ENCODE peak calls at places on chromosomes 4 and X, in six cellular contexts. One of them, this sample, is unnamed.
A peak's percentile ranks its signal among the peaks of the same experiment; 100 is the strongest.

GRCh38 chr4:9866931-9867330 is 85.5 kb downstream of the DRD5 start:
- DNase-seq in H54: no peak
- DNase-seq in esophagus muscularis mucosa: no peak
- DNase-seq in A549: no peak
- DNase-seq in stomach: no peak
- DNase-seq in K562: no peak
- DNase-seq in this sample: no peak

GRCh38 chr4:129326810-129327209 is 230.9 kb downstream of the C4orf33 start:
- DNase-seq in esophagus muscularis mucosa: no peak
- DNase-seq in A549: no peak
- DNase-seq in stomach: no peak
- DNase-seq in K562: no peak
- DNase-seq in H54: no peak
- DNase-seq in this sample: no peak

GRCh38 chr4:3031357-3032064 is 42.8 kb downstream of the HTT-AS start:
- DNase-seq in stomach: peak; percentile 98
- DNase-seq in esophagus muscularis mucosa: no peak
- DNase-seq in H54: no peak
- DNase-seq in K562: no peak
- DNase-seq in A549: no peak
- DNase-seq in this sample: no peak

GRCh38 chr4:168877779-168878491 is 132.1 kb downstream of the CBR4 start:
- DNase-seq in A549: no peak
- DNase-seq in esophagus muscularis mucosa: no peak
- DNase-seq in stomach: no peak
- DNase-seq in H54: no peak
- DNase-seq in K562: no peak
- DNase-seq in this sample: peak; percentile 59

GRCh38 chrX:69109706-69110635 is 55.3 kb downstream of the PJA1 start:
- DNase-seq in A549: peak; percentile 71
- DNase-seq in stomach: no peak
- DNase-seq in esophagus muscularis mucosa: no peak
- DNase-seq in H54: peak; percentile 38
- DNase-seq in K562: peak; percentile 38
- DNase-seq in this sample: no peak

GRCh38 chrX:3549442-3549875 is 164.0 kb downstream of the PRKX start:
- DNase-seq in K562: no peak
- DNase-seq in A549: peak; percentile 9
- DNase-seq in esophagus muscularis mucosa: no peak
- DNase-seq in H54: no peak
- DNase-seq in stomach: no peak
- DNase-seq in this sample: no peak

GRCh38 chrX:2452317-2452784 is 48.4 kb downstream of the DHRSX start:
- DNase-seq in esophagus muscularis mucosa: no peak
- DNase-seq in A549: no peak
- DNase-seq in K562: peak; percentile 27
- DNase-seq in stomach: no peak
- DNase-seq in H54: no peak
- DNase-seq in this sample: no peak

GRCh38 chr4:148101235-148101634 is 341.0 kb downstream of the NR3C2 start:
- DNase-seq in esophagus muscularis mucosa: no peak
- DNase-seq in H54: no peak
- DNase-seq in stomach: no peak
- DNase-seq in K562: no peak
- DNase-seq in A549: no peak
- DNase-seq in this sample: no peak

GRCh38 chrX:135923353-135923752 is 29.8 kb downstream of the SAGE1 start:
- DNase-seq in K562: no peak
- DNase-seq in stomach: no peak
- DNase-seq in H54: no peak
- DNase-seq in A549: peak; percentile 1
- DNase-seq in esophagus muscularis mucosa: no peak
- DNase-seq in this sample: peak; percentile 1

GRCh38 chr4:5884804-5885203 is 8.1 kb downstream of the CRMP1 start:
- DNase-seq in A549: no peak
- DNase-seq in esophagus muscularis mucosa: no peak
- DNase-seq in K562: no peak
- DNase-seq in stomach: no peak
- DNase-seq in H54: no peak
- DNase-seq in this sample: no peak

GRCh38 chr4:40314951-40315350 is 20.2 kb upstream of the CHRNA9 start:
- DNase-seq in A549: no peak
- DNase-seq in H54: no peak
- DNase-seq in K562: no peak
- DNase-seq in stomach: no peak
- DNase-seq in esophagus muscularis mucosa: no peak
- DNase-seq in this sample: no peak

GRCh38 chrX:9486786-9487185 is 21.9 kb downstream of the TBL1X start:
- DNase-seq in esophagus muscularis mucosa: no peak
- DNase-seq in H54: no peak
- DNase-seq in stomach: no peak
- DNase-seq in K562: no peak
- DNase-seq in A549: no peak
- DNase-seq in this sample: no peak

GRCh38 chr4:94430416-94430815 is 21.3 kb upstream of the PDLIM5 start:
- DNase-seq in K562: no peak
- DNase-seq in A549: no peak
- DNase-seq in esophagus muscularis mucosa: no peak
- DNase-seq in stomach: no peak
- DNase-seq in H54: no peak
- DNase-seq in this sample: no peak

GRCh38 chr4:104345598-104346242 is 149.0 kb downstream of the CXXC4 start:
- DNase-seq in A549: no peak
- DNase-seq in stomach: no peak
- DNase-seq in esophagus muscularis mucosa: no peak
- DNase-seq in K562: no peak
- DNase-seq in H54: no peak
- DNase-seq in this sample: no peak
- TF ChIP-seq POLR2A in A549: no peak
- TF ChIP-seq POLR2A in stomach: no peak
- TF ChIP-seq POLR2A in esophagus muscularis mucosa: no peak
- TF ChIP-seq POLR2A in K562: no peak
- TF ChIP-seq POLR2A in H54: no peak
- TF ChIP-seq POLR2A in this sample: no peak

GRCh38 chrX:152086141-152086540 is 52.2 kb downstream of the MAGEA10 start:
- DNase-seq in A549: no peak
- DNase-seq in H54: no peak
- DNase-seq in K562: no peak
- DNase-seq in esophagus muscularis mucosa: no peak
- DNase-seq in stomach: no peak
- DNase-seq in this sample: no peak
- TF ChIP-seq POLR2A in A549: no peak
- TF ChIP-seq POLR2A in H54: no peak
- TF ChIP-seq POLR2A in K562: no peak
- TF ChIP-seq POLR2A in esophagus muscularis mucosa: no peak
- TF ChIP-seq POLR2A in stomach: no peak
- TF ChIP-seq POLR2A in this sample: no peak

DNA sequence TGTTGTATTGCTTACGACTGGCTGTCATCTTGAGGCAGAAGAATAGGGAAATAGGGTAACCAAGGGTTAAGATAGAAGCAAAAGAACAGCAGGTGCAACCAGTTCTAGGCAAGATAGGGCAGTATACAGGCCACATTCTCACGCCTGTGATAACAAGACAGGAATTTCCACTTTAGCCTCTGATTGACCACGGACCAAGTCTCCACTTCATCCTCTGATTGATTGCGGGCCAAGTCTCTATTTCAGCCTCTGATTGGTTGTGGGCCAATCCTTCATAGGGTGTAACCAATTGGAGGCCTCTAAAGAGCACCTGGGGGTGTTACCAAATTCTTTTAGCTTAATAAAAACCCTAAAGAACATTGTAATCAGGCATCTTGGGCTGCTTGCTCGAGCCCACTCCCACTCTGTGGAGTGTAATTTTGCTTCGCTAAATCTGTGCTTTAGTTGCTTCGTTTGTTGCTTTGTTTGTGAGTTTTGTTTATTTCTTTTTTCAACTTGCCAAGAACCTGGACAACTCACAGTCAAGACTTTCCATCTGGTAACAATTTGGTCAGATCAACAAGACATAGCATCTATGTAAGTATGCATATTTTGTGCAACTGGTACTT is 8.7 kb upstream of the TBC1D9 start:
- DNase-seq in H54: no peak
- DNase-seq in A549: no peak
- DNase-seq in K562: no peak
- DNase-seq in esophagus muscularis mucosa: no peak
- DNase-seq in stomach: peak; percentile 76
- DNase-seq in this sample: no peak
- TF ChIP-seq POLR2A in H54: no peak
- TF ChIP-seq POLR2A in A549: no peak
- TF ChIP-seq POLR2A in K562: no peak
- TF ChIP-seq POLR2A in esophagus muscularis mucosa: no peak
- TF ChIP-seq POLR2A in stomach: no peak
- TF ChIP-seq POLR2A in this sample: no peak

DNA sequence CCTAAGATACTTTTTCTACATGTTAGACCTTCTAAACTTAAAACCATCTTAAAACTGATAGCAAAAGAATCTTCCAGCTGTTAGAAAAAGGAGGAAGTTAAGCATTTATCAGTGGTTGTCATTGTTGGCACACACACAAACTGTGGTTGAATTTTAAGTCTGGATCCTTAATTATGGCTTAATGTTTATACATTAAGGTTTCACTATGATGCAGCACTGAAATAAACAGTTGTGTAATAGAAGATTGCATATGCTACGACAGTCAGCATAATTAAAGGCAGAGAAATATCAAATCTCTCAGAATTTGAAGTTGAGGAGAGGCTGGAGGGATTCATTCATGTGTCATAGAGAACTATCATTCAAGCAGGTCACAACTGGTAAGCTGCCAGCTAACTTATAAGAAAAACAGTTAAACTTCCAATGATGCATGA is 32.3 kb downstream of the ADGRA3 start:
- DNase-seq in stomach: no peak
- DNase-seq in esophagus muscularis mucosa: no peak
- DNase-seq in K562: no peak
- DNase-seq in A549: no peak
- DNase-seq in H54: no peak
- DNase-seq in this sample: no peak
- TF ChIP-seq POLR2A in stomach: no peak
- TF ChIP-seq POLR2A in esophagus muscularis mucosa: no peak
- TF ChIP-seq POLR2A in K562: no peak
- TF ChIP-seq POLR2A in A549: no peak
- TF ChIP-seq POLR2A in H54: no peak
- TF ChIP-seq POLR2A in this sample: no peak

GRCh38 chr4:103306870-103307345 is 108.8 kb upstream of the CENPE start:
- DNase-seq in esophagus muscularis mucosa: no peak
- DNase-seq in stomach: peak; percentile 63
- DNase-seq in H54: peak; percentile 4
- DNase-seq in A549: no peak
- DNase-seq in K562: no peak
- DNase-seq in this sample: no peak
- TF ChIP-seq POLR2A in esophagus muscularis mucosa: no peak
- TF ChIP-seq POLR2A in stomach: no peak
- TF ChIP-seq POLR2A in H54: no peak
- TF ChIP-seq POLR2A in A549: no peak
- TF ChIP-seq POLR2A in K562: no peak
- TF ChIP-seq POLR2A in this sample: no peak

DNA sequence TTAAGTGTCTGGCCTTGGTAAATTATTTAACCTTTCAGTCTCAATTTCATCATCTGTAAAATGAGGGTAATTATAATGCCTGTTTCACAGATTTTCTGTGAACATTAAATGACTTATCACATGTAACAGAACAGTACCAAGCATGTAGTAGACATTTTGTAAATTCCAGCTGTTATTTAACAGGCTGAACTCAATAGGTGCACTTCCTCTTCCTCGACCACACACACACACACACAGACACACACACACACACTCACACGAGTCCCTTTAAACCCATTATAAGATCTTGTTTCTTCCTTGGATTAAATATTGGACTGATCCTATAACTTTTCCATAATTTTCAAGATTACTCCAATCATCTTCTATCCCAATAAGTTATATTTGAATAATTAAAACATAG is 53.4 kb upstream of the COL25A1 start:
- DNase-seq in esophagus muscularis mucosa: no peak
- DNase-seq in H54: no peak
- DNase-seq in K562: no peak
- DNase-seq in stomach: no peak
- DNase-seq in A549: no peak
- DNase-seq in this sample: no peak
- TF ChIP-seq POLR2A in esophagus muscularis mucosa: no peak
- TF ChIP-seq POLR2A in H54: no peak
- TF ChIP-seq POLR2A in K562: no peak
- TF ChIP-seq POLR2A in stomach: no peak
- TF ChIP-seq POLR2A in A549: no peak
- TF ChIP-seq POLR2A in this sample: no peak

This sample was measured in erythroblast.